ENCODE peak calls at places on chromosomes 16 and 17, in seven cellular contexts. U is putamen; N is amniotic epithelial cell; V is ELF-1; J is activated gamma-delta T cell treated with anti-CD3 and anti-CD28 coated beads, Interleukin-2, amount 50 U/mL, for 16 hours; H is pancreas; R is heart right ventricle. X is an unnamed sample.
A peak's percentile ranks its signal among the peaks of the same experiment; 100 is the strongest.

GRCh38 chr17:52106638-52107261 is 51.8 kb downstream of the CA10 start:
- DNase-seq in U (peak; percentile 33), N (peak; percentile 13), V (peak; percentile 9), J (no peak), H (peak; percentile 65), R (peak; percentile 8), X (no peak)

GRCh38 chr17:81483085-81483861 is 29.3 kb downstream of the ACTG1 start:
- DNase-seq in U (no peak), N (no peak), V (peak; percentile 62), J (no peak), H (peak; percentile 84), R (peak; percentile 80), X (no peak)

GRCh38 chr16:3980311-3981111 is 100.0 kb upstream of the CREBBP start:
- DNase-seq in U (no peak), N (peak; percentile 57), V (no peak), J (no peak), H (no peak), R (no peak), X (no peak)

GRCh38 chr16:81638286-81638945 is 140.7 kb upstream of the PLCG2 start:
- DNase-seq in U (no peak), N (no peak), V (peak; percentile 68), J (no peak), H (no peak), R (no peak), X (no peak)

GRCh38 chr17:63626551-63627228 is 4.5 kb downstream of the MAP3K3 start:
- DNase-seq in U (no peak), N (peak; percentile 20), V (no peak), J (no peak), H (no peak), R (no peak), X (no peak)

GRCh38 chr16:46717692-46718091 is 28.2 kb downstream of the ORC6 start:
- DNase-seq in U (no peak), N (no peak), V (no peak), J (no peak), H (no peak), R (no peak), X (no peak)

GRCh38 chr17:64387145-64387473 is 3.6 kb downstream of the PECAM1 start:
- DNase-seq in U (no peak), N (no peak), V (no peak), J (no peak), H (no peak), R (no peak), X (no peak)

GRCh38 chr17:8223356-8224063 is 13.1 kb upstream of the AURKB start:
- DNase-seq in U (peak; percentile 60), N (peak; percentile 19), V (peak; percentile 83), J (peak; percentile 34), H (peak; percentile 79), R (peak; percentile 75), X (no peak)

GRCh38 chr17:64240261-64240740 is 22.8 kb downstream of the TEX2 start:
- DNase-seq in U (no peak), N (no peak), V (peak; percentile 59), J (no peak), H (no peak), R (no peak), X (no peak)

GRCh38 chr16:57266531-57267268 is 17.8 kb downstream of the PLLP start:
- DNase-seq in U (no peak), N (peak; percentile 75), V (no peak), J (no peak), H (no peak), R (no peak), X (no peak)

GRCh38 chr17:34703533-34703932 is 124.2 kb downstream of the TMEM132E start:
- DNase-seq in U (no peak), N (peak; percentile 3), V (peak; percentile 50), J (no peak), H (peak; percentile 62), R (peak; percentile 15), X (peak; percentile 36)

GRCh38 chr16:52743702-52744101 is 196.8 kb upstream of the TOX3 start:
- DNase-seq in U (no peak), N (no peak), V (no peak), J (no peak), H (no peak), R (no peak), X (no peak)

GRCh38 chr17:7992924-7993323 is 9.5 kb upstream of the GUCY2D start:
- DNase-seq in U (no peak), N (no peak), V (no peak), J (no peak), H (no peak), R (no peak), X (no peak)

GRCh38 chr17:81162491-81162890 is 2.8 kb upstream of the PVALEF start:
- DNase-seq in U (no peak), N (no peak), V (no peak), J (no peak), H (peak; percentile 84), R (no peak), X (no peak)

GRCh38 chr17:44024271-44024663 is 9.5 kb upstream of the TMEM101 start:
- DNase-seq in U (no peak), N (no peak), V (no peak), J (no peak), H (no peak), R (no peak), X (no peak)

GRCh38 chr17:8254881-8255280 is 5.8 kb downstream of the PFAS start:
- DNase-seq in U (no peak), N (no peak), V (no peak), J (no peak), H (no peak), R (no peak), X (no peak)

GRCh38 chr17:29581583-29582253 is 7.7 kb downstream of the GIT1 start:
- DNase-seq in U (no peak), N (no peak), V (no peak), J (no peak), H (peak; percentile 54), R (no peak), X (no peak)

GRCh38 chr17:77356690-77357201 is 216.0 kb downstream of the SEC14L1 start:
- DNase-seq in U (no peak), N (no peak), V (no peak), J (no peak), H (no peak), R (no peak), X (no peak)

GRCh38 chr17:41335747-41336146 is 14.9 kb downstream of the KRT33A start:
- DNase-seq in U (no peak), N (no peak), V (no peak), J (no peak), H (no peak), R (no peak), X (no peak)

GRCh38 chr17:65530158-65530984 is 31.1 kb downstream of the AXIN2 start:
- DNase-seq in U (no peak), N (no peak), V (peak; percentile 67), J (no peak), H (no peak), R (no peak), X (no peak)

X was measured in NCI-H1048.